ENCODE peak calls at places on chromosomes 12 and 14, in ten cellular contexts. K is right lobe of liver; V is ascending aorta; L is thoracic aorta; T is PC-3; O is CD8-positive, alpha-beta T cell; Z is heart right ventricle; X is neural progenitor cell; B is ovary; A is aorta. C is an unnamed sample. For H3K4me1 and H3K9me3, the result is how much of the 10 kb centered on the place peaks cover.

GRCh38 chr12:102169922-102170698 is 27.5 kb downstream of the PMCH start:
- DNase-seq in K (no peak), L (no peak), Z (no peak), A (no peak), V (no peak), O (peak), B (no peak), T (peak), X (peak), C (no peak)

GRCh38 chr12:11810962-11811361 is 161.5 kb downstream of the ETV6 start:
- DNase-seq in A (no peak), X (no peak), T (no peak), V (no peak), Z (no peak), K (no peak), O (no peak), B (no peak), L (no peak), C (no peak)

GRCh38 chr12:19652391-19652790 is 213.1 kb downstream of the AEBP2 start:
- DNase-seq in T (no peak), L (no peak), B (no peak), K (no peak), O (no peak), Z (no peak), V (no peak), A (no peak), X (no peak), C (no peak)

GRCh38 chr12:101051901-101052550 is 158.0 kb downstream of the SLC5A8 start:
- DNase-seq in K (no peak), A (no peak), V (no peak), L (no peak), T (peak), Z (no peak), B (peak), O (no peak), X (no peak), C (no peak)

GRCh38 chr12:121748571-121749265 is 36.2 kb downstream of the TMEM120B start:
- DNase-seq in T (peak), Z (no peak), L (no peak), K (no peak), O (no peak), B (peak), V (no peak), X (peak), A (no peak), C (no peak)

GRCh38 chr14:55764784-55765183 is 184.8 kb downstream of the KTN1 start:
- DNase-seq in T (no peak), O (no peak), K (no peak), V (no peak), X (no peak), B (no peak), A (no peak), L (no peak), Z (no peak), C (no peak)

GRCh38 chr12:53739285-53740129 is 12.3 kb upstream of the CALCOCO1 start:
- DNase-seq in O (no peak), B (no peak), Z (no peak), L (no peak), T (no peak), K (no peak), X (no peak), A (no peak), V (no peak), C (no peak)

GRCh38 chr14:89370781-89371180 is 46.3 kb downstream of the FOXN3 start:
- DNase-seq in A (no peak), O (no peak), T (no peak), B (no peak), Z (no peak), X (no peak), K (no peak), V (peak), L (no peak), C (no peak)

GRCh38 chr12:67318786-67319185 is 49.6 kb downstream of the CAND1 start:
- DNase-seq in L (no peak), Z (no peak), B (no peak), T (no peak), K (no peak), A (no peak), X (no peak), V (no peak), O (no peak), C (no peak)

GRCh38 chr12:52149651-52150241 is 42.1 kb downstream of the KRT80 start:
- DNase-seq in O (no peak), B (no peak), A (no peak), T (no peak), Z (no peak), V (no peak), X (no peak), L (no peak), K (no peak), C (no peak)

GRCh38 chr12:103632554-103633216 is 45.6 kb downstream of the STAB2 start:
- DNase-seq in K (peak), A (no peak), T (peak), V (no peak), O (peak), L (no peak), X (peak), Z (no peak), B (no peak), C (no peak)

GRCh38 chr14:23660290-23661226 is 24.4 kb downstream of the DHRS2 start:
- DNase-seq in L (no peak), B (peak), O (peak), V (peak), K (no peak), T (no peak), A (no peak), X (no peak), Z (no peak), C (peak)

GRCh38 chr14:56127156-56127555 is 8.9 kb downstream of the PELI2 start:
- DNase-seq in T (no peak), V (no peak), X (no peak), Z (no peak), K (no peak), B (no peak), O (no peak), L (no peak), A (no peak), C (no peak)

GRCh38 chr12:46357438-46358324 is 14.9 kb downstream of the SLC38A2 start:
- DNase-seq in T (peak), Z (no peak), V (no peak), A (no peak), K (no peak), X (no peak), O (no peak), L (no peak), B (no peak), C (no peak)

GRCh38 chr12:116982721-116983502 is 72.2 kb downstream of the FBXW8 start:
- DNase-seq in T (no peak), Z (no peak), O (no peak), B (no peak), K (no peak), L (peak), X (no peak), A (no peak), V (peak), C (no peak)

GRCh38 chr12:93001407-93001806 is 72.3 kb upstream of the EEA1 start:
- DNase-seq in T (no peak), L (no peak), A (no peak), O (no peak), V (no peak), Z (no peak), B (no peak), K (no peak), X (no peak), C (no peak)

GRCh38 chr14:99522457-99522891 is 41.3 kb downstream of the CCNK start:
- DNase-seq in Z (no peak), V (no peak), X (peak), K (no peak), T (peak), A (no peak), O (no peak), B (peak), L (no peak), C (no peak)

GRCh38 chr12:70243510-70244331 is 488 bp downstream of the CNOT2 start:
- DNase-seq in A (peak), B (peak), Z (peak), X (peak), L (no peak), K (peak), O (peak), T (peak), V (peak), C (peak)

GRCh38 chr12:10501031-10501430 is 4.7 kb upstream of the EIF2S3B start:
- DNase-seq in O (no peak), L (no peak), X (no peak), A (no peak), Z (no peak), K (no peak), V (no peak), T (peak), B (no peak), C (no peak)

GRCh38 chr12:71840226-71840847 is 778 bp downstream of the TBC1D15 start:
- DNase-seq in O (no peak), X (no peak), B (no peak), L (no peak), K (no peak), A (no peak), V (no peak), Z (no peak), T (peak), C (no peak)

GRCh38 chr14:40784860-40785259 is 821.8 kb upstream of the LRFN5 start:
- DNase-seq in A (no peak), V (no peak), T (no peak), O (no peak), L (no peak), B (no peak), X (peak), Z (no peak), K (no peak), C (no peak)

GRCh38 chr12:116818948-116819832 is 62.1 kb downstream of the HRK start:
- DNase-seq in T (peak), V (peak), X (peak), O (peak), A (peak), K (peak), L (peak), B (peak), Z (peak), C (peak)

GRCh38 chr12:80272516-80272915 is 171.5 kb upstream of the PTPRQ start:
- DNase-seq in T (no peak), O (no peak), L (no peak), Z (no peak), B (no peak), X (peak), K (no peak), V (no peak), A (no peak), C (no peak)

GRCh38 chr12:76611533-76611932 is 52.0 kb upstream of the OSBPL8 start:
- DNase-seq in O (no peak), Z (no peak), B (no peak), X (no peak), L (no peak), V (no peak), A (no peak), K (no peak), T (peak), C (no peak)

GRCh38 chr12:95740751-95741150 is 49.8 kb downstream of the NTN4 start:
- DNase-seq in O (no peak), V (no peak), A (no peak), Z (no peak), B (no peak), L (no peak), X (no peak), T (no peak), K (no peak), C (no peak)

GRCh38 chr12:95738024-95738611 is 52.4 kb downstream of the NTN4 start:
- DNase-seq in V (no peak), L (no peak), K (no peak), O (no peak), T (no peak), A (no peak), Z (no peak), X (no peak), B (no peak), C (no peak)

GRCh38 chr12:95741635-95742034 is 48.9 kb downstream of the NTN4 start:
- DNase-seq in T (no peak), B (no peak), L (no peak), O (no peak), Z (no peak), V (no peak), A (no peak), X (no peak), K (no peak), C (no peak)

GRCh38 chr12:95739561-95740313 is 50.8 kb downstream of the NTN4 start:
- DNase-seq in V (no peak), L (no peak), T (no peak), X (no peak), B (peak), A (peak), Z (peak), O (no peak), K (no peak), C (no peak)

GRCh38 chr12:95742586-95742985 is 48.0 kb downstream of the NTN4 start:
- DNase-seq in O (no peak), V (no peak), L (no peak), A (no peak), K (no peak), X (no peak), Z (no peak), T (no peak), B (no peak), C (no peak)
- H3K4me1 ChIP-seq in O (under half), V (under half), L (under half), A (under half), K (under half), X (under half), Z (under half), T (under half), B (under half), C (under half)

GRCh38 chr12:91317324-91317723 is 134.7 kb upstream of the DCN start:
- DNase-seq in Z (no peak), T (no peak), A (no peak), O (no peak), V (no peak), K (no peak), X (no peak), L (no peak), B (no peak), C (no peak)

GRCh38 chr12:91319071-91319760 is 136.6 kb upstream of the DCN start:
- DNase-seq in L (no peak), V (no peak), B (no peak), X (no peak), A (no peak), K (no peak), Z (no peak), O (no peak), T (no peak), C (no peak)

GRCh38 chr12:91316161-91316759 is 133.6 kb upstream of the DCN start:
- DNase-seq in O (no peak), Z (no peak), X (no peak), L (no peak), B (no peak), V (no peak), T (no peak), A (no peak), K (no peak), C (no peak)

GRCh38 chr12:91311081-91311480 is 128.5 kb upstream of the DCN start:
- DNase-seq in T (no peak), Z (no peak), O (no peak), A (no peak), K (no peak), X (no peak), B (no peak), L (no peak), V (no peak), C (no peak)

GRCh38 chr12:91316825-91317224 is 134.2 kb upstream of the DCN start:
- DNase-seq in K (no peak), V (no peak), X (no peak), A (no peak), B (no peak), Z (no peak), O (no peak), L (no peak), T (peak), C (no peak)
- H3K27ac ChIP-seq in K (no peak), V (no peak), X (no peak), A (no peak), B (peak), Z (no peak), O (no peak), L (peak), T (no peak), C (no peak)

GRCh38 chr12:31950088-31950487 is 9.1 kb upstream of the RESF1 start:
- DNase-seq in A (no peak), K (no peak), X (no peak), O (no peak), Z (no peak), V (no peak), B (no peak), L (no peak), T (no peak), C (no peak)

GRCh38 chr12:31951939-31952338 is 7.3 kb upstream of the RESF1 start:
- DNase-seq in K (no peak), A (no peak), Z (no peak), O (no peak), T (no peak), V (no peak), B (no peak), X (no peak), L (no peak), C (no peak)

GRCh38 chr12:31952418-31952817 is 6.8 kb upstream of the RESF1 start:
- DNase-seq in B (no peak), A (no peak), Z (no peak), X (no peak), V (no peak), K (no peak), O (no peak), L (no peak), T (no peak), C (no peak)

GRCh38 chr12:31951008-31951407 is 8.2 kb upstream of the RESF1 start:
- DNase-seq in A (no peak), T (no peak), Z (no peak), L (no peak), B (no peak), O (no peak), X (no peak), V (no peak), K (no peak), C (no peak)

DNA sequence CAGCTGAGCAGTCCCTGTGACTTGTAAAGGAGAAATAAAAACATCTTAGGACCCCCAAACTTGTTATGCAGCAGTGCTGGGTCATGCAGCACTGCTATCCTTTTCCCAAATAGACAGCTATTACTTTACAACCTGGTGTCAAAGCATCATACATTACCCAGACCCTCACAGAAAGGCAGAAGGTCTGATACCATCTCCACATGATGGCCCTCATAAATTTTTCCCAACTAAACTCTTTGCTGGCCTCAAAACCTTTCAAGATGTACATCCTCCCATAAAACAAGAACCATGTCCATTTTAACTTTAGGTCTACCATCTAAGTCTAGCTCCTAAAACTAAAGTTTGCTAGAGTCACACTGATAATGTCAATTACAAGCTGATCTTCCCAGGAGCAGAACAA is 8.7 kb upstream of the RESF1 start:
- DNase-seq in A (no peak), B (no peak), L (no peak), K (no peak), T (no peak), V (no peak), X (no peak), O (no peak), Z (no peak), C (no peak)
- H3K9me3 ChIP-seq in A (under half), B (under half), L (under half), K (under half), T (under half), V (under half), X (under half), O (under half), Z (under half), C (under half)

GRCh38 chr12:68793436-68793835 is 14.5 kb upstream of the MDM2 start:
- DNase-seq in X (no peak), L (no peak), O (no peak), B (no peak), V (no peak), K (peak), T (no peak), Z (no peak), A (no peak), C (no peak)
- H3K4me1 ChIP-seq in X (under half), L (under half), O (under half), B (under half), V (under half), K (under half), T (under half), Z (under half), A (under half), C (under half)

GRCh38 chr12:29561736-29562135 is 64.2 kb upstream of the OVCH1 start:
- DNase-seq in Z (no peak), B (no peak), K (no peak), X (no peak), V (no peak), A (no peak), O (no peak), L (no peak), T (peak), C (no peak)
- H3K27ac ChIP-seq in Z (peak), B (peak), K (no peak), X (no peak), V (peak), A (no peak), O (no peak), L (peak), T (no peak), C (no peak)

GRCh38 chr12:34386621-34387255 is 364.4 kb downstream of the ALG10 start:
- DNase-seq in A (no peak), T (no peak), X (no peak), Z (no peak), B (no peak), L (no peak), V (no peak), K (no peak), O (no peak), C (no peak)
- H3K9me3 ChIP-seq in A (under half), T (under half), X (under half), Z (under half), B (under half), L (under half), V (under half), K (under half), O (under half), C (under half)

GRCh38 chr14:68655021-68655811 is 137.7 kb downstream of the ZFP36L1 start:
- DNase-seq in B (peak), T (no peak), A (no peak), K (no peak), X (no peak), V (peak), Z (no peak), O (no peak), L (no peak), C (no peak)
- H3K4me1 ChIP-seq in B (half or more), T (under half), A (under half), K (under half), X (under half), V (under half), Z (under half), O (under half), L (half or more), C (under half)